ENCODE peak calls at places on chromosomes 5 and 9, in four cellular contexts. One of them, this sample, is unnamed.
A peak's percentile ranks its signal among the peaks of the same experiment; 100 is the strongest.

GRCh38 chr5:138465288-138466057 is at the start of gene EGR1:
- DNase-seq in memory B cell: peak; percentile 65
- DNase-seq in posterior vena cava: peak; percentile 99
- DNase-seq in DMS153: peak; percentile 76
- DNase-seq in this sample: peak; percentile 96

GRCh38 chr5:149019562-149020140 is 43.2 kb downstream of the SH3TC2 start:
- DNase-seq in memory B cell: no peak
- DNase-seq in posterior vena cava: no peak
- DNase-seq in DMS153: no peak
- DNase-seq in this sample: no peak

GRCh38 chr5:62596096-62596495 is 17.5 kb downstream of the LRRC70 start:
- DNase-seq in memory B cell: no peak
- DNase-seq in posterior vena cava: no peak
- DNase-seq in DMS153: no peak
- DNase-seq in this sample: no peak

GRCh38 chr5:172714491-172715420 is 56.2 kb downstream of the DUSP1 start:
- DNase-seq in memory B cell: peak; percentile 78
- DNase-seq in posterior vena cava: peak; percentile 95
- DNase-seq in DMS153: no peak
- DNase-seq in this sample: peak; percentile 56

GRCh38 chr9:110114888-110115259 is 93.1 kb downstream of the C9orf152 start:
- DNase-seq in memory B cell: no peak
- DNase-seq in posterior vena cava: no peak
- DNase-seq in DMS153: no peak
- DNase-seq in this sample: no peak

GRCh38 chr5:38420691-38421395 is 135.6 kb downstream of the LIFR start:
- DNase-seq in memory B cell: no peak
- DNase-seq in posterior vena cava: no peak
- DNase-seq in DMS153: peak; percentile 56
- DNase-seq in this sample: no peak

GRCh38 chr9:93968451-93969327 is 13.5 kb upstream of the BARX1 start:
- DNase-seq in memory B cell: no peak
- DNase-seq in posterior vena cava: peak; percentile 59
- DNase-seq in DMS153: no peak
- DNase-seq in this sample: no peak

GRCh38 chr5:30380228-30380627 is 813.3 kb upstream of the CDH6 start:
- DNase-seq in memory B cell: no peak
- DNase-seq in posterior vena cava: no peak
- DNase-seq in DMS153: no peak
- DNase-seq in this sample: no peak

GRCh38 chr5:10702911-10703491 is 58.0 kb downstream of the DAP start:
- DNase-seq in memory B cell: no peak
- DNase-seq in posterior vena cava: no peak
- DNase-seq in DMS153: no peak
- DNase-seq in this sample: no peak

GRCh38 chr5:34571380-34572041 is 84.6 kb upstream of the RAI14 start:
- DNase-seq in memory B cell: no peak
- DNase-seq in posterior vena cava: no peak
- DNase-seq in DMS153: no peak
- DNase-seq in this sample: no peak

GRCh38 chr5:24222866-24223265 is 421.9 kb downstream of the CDH10 start:
- DNase-seq in memory B cell: no peak
- DNase-seq in posterior vena cava: no peak
- DNase-seq in DMS153: no peak
- DNase-seq in this sample: no peak

GRCh38 chr5:71703941-71704340 is 15.1 kb upstream of the CARTPT start:
- DNase-seq in memory B cell: no peak
- DNase-seq in posterior vena cava: no peak
- DNase-seq in DMS153: no peak
- DNase-seq in this sample: no peak

GRCh38 chr9:132597073-132597775 is 14.8 kb downstream of the BARHL1 start:
- DNase-seq in memory B cell: no peak
- DNase-seq in posterior vena cava: no peak
- DNase-seq in DMS153: no peak
- DNase-seq in this sample: no peak

GRCh38 chr5:81717815-81718214 is 33.1 kb downstream of the SSBP2 start:
- DNase-seq in memory B cell: no peak
- DNase-seq in posterior vena cava: no peak
- DNase-seq in DMS153: no peak
- DNase-seq in this sample: no peak

GRCh38 chr9:137025120-137025966 is 2.7 kb downstream of the ABCA2 start:
- DNase-seq in memory B cell: no peak
- DNase-seq in posterior vena cava: no peak
- DNase-seq in DMS153: peak; percentile 95
- DNase-seq in this sample: no peak

GRCh38 chr9:131577005-131578000 is 32.0 kb downstream of the PRRT1B start:
- DNase-seq in memory B cell: no peak
- DNase-seq in posterior vena cava: no peak
- DNase-seq in DMS153: no peak
- DNase-seq in this sample: no peak

GRCh38 chr9:78044189-78044588 is 12.6 kb upstream of the GNAQ start:
- DNase-seq in memory B cell: no peak
- DNase-seq in posterior vena cava: no peak
- DNase-seq in DMS153: peak; percentile 53
- DNase-seq in this sample: no peak

GRCh38 chr5:173245319-173246134 is 10.5 kb upstream of the NKX2-5 start:
- DNase-seq in memory B cell: no peak
- DNase-seq in posterior vena cava: no peak
- DNase-seq in DMS153: no peak
- DNase-seq in this sample: no peak

GRCh38 chr5:59893061-59893435 is 478 bp downstream of the PDE4D start:
- DNase-seq in memory B cell: no peak
- DNase-seq in posterior vena cava: peak; percentile 68
- DNase-seq in DMS153: no peak
- DNase-seq in this sample: no peak

GRCh38 chr5:75656311-75657003 is 45.2 kb downstream of the ANKDD1B start:
- DNase-seq in memory B cell: no peak
- DNase-seq in posterior vena cava: no peak
- DNase-seq in DMS153: peak; percentile 5
- DNase-seq in this sample: no peak

GRCh38 chr9:127523312-127523851 is 72.1 kb downstream of the LRSAM1 start:
- DNase-seq in memory B cell: no peak
- DNase-seq in posterior vena cava: no peak
- DNase-seq in DMS153: no peak
- DNase-seq in this sample: no peak

GRCh38 chr9:129273136-129273895 is 95.3 kb upstream of the IER5L start:
- DNase-seq in memory B cell: no peak
- DNase-seq in posterior vena cava: peak; percentile 50
- DNase-seq in DMS153: no peak
- DNase-seq in this sample: no peak